ENCODE peak calls at places on chromosomes 1 and 21, in four cellular contexts. D is hepatocyte, Q is fibroblast of lung, Y is upper lobe of right lung. I is an unnamed sample.

GRCh38 chr1:176843352-176844297 is 320.9 kb downstream of the ASTN1 start:
- DNase-seq in Y (no peak), D (peak), Q (peak), I (peak)

GRCh38 chr1:4108341-4108740 is 208.3 kb upstream of the C1orf174 start:
- DNase-seq in Q (no peak), Y (peak), D (no peak), I (no peak)

GRCh38 chr1:88433556-88433955 is 250.5 kb upstream of the PKN2 start:
- DNase-seq in Y (no peak), D (no peak), Q (peak), I (no peak)

GRCh38 chr1:156599811-156600210 is 1.5 kb downstream of the GPATCH4 start:
- DNase-seq in Y (no peak), D (no peak), Q (peak), I (no peak)

GRCh38 chr1:235597867-235598553 is 51.6 kb downstream of the GNG4 start:
- DNase-seq in Q (peak), Y (no peak), D (peak), I (peak)

GRCh38 chr1:230206976-230207375 is 139.9 kb downstream of the GALNT2 start:
- DNase-seq in Q (no peak), D (no peak), Y (no peak), I (no peak)

GRCh38 chr1:59477286-59477685 is 180.4 kb downstream of the FGGY start:
- DNase-seq in D (no peak), Q (peak), Y (no peak), I (peak)

GRCh38 chr1:115329965-115330364 is 8.1 kb downstream of the NGF start:
- DNase-seq in Q (peak), Y (no peak), D (no peak), I (peak)

GRCh38 chr1:107267489-107267888 is 126.7 kb downstream of the NTNG1 start:
- DNase-seq in D (no peak), Y (no peak), Q (no peak), I (no peak)

GRCh38 chr1:159927887-159928431 is 2.7 kb upstream of the TAGLN2 start:
- DNase-seq in Y (peak), D (no peak), Q (no peak), I (no peak)

GRCh38 chr1:186374313-186375151 is 521 bp downstream of the TPR start:
- DNase-seq in Y (no peak), D (peak), Q (peak), I (peak)

GRCh38 chr21:39674794-39675193 is 62.1 kb downstream of the B3GALT5 start:
- DNase-seq in Q (no peak), Y (no peak), D (peak), I (no peak)

GRCh38 chr21:39673163-39673562 is 60.4 kb downstream of the B3GALT5 start:
- DNase-seq in D (no peak), Y (peak), Q (no peak), I (no peak)

GRCh38 chr21:39675595-39675994 is 62.9 kb downstream of the B3GALT5 start:
- DNase-seq in Q (no peak), Y (no peak), D (no peak), I (no peak)

GRCh38 chr21:39671986-39672385 is 59.2 kb downstream of the B3GALT5 start:
- DNase-seq in Y (no peak), D (no peak), Q (no peak), I (no peak)

DNA sequence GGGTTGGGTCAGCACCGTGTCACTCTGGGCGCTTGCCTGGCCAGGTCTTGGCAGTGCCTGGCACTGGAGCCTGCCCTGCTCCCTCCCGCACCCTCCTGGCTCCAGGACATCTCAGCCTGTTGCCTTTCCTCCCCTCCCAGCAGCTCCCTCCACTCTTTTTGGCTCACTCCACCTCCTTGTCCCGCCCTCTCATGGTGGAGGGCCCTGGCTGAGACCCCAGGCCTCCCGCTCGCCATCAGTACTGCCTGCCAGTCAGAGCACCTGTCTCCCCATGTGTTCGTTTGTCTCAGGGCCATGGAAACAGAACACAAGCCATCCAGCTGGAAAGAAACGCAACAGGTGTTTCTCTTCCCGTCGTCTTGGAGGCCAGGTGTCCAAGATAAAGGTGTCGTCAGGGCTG is 61.0 kb downstream of the B3GALT5 start:
- DNase-seq in Y (peak), D (no peak), Q (no peak), I (no peak)
- TF ChIP-seq CTCF in Y (no peak), D (no peak), Q (no peak), I (no peak)

GRCh38 chr1:62492521-62492920 is 55.7 kb downstream of the USP1 start:
- DNase-seq in D (no peak), Q (no peak), Y (no peak), I (no peak)

GRCh38 chr1:62494137-62494536 is 57.3 kb downstream of the USP1 start:
- DNase-seq in Y (no peak), Q (no peak), D (no peak), I (no peak)

GRCh38 chr1:62487956-62488355 is 51.1 kb downstream of the USP1 start:
- DNase-seq in D (no peak), Y (no peak), Q (no peak), I (no peak)

GRCh38 chr1:62493656-62494055 is 56.8 kb downstream of the USP1 start:
- DNase-seq in Y (no peak), D (no peak), Q (peak), I (no peak)
- H3K4me3 ChIP-seq in Y (no peak), D (no peak), Q (no peak), I (no peak)

DNA sequence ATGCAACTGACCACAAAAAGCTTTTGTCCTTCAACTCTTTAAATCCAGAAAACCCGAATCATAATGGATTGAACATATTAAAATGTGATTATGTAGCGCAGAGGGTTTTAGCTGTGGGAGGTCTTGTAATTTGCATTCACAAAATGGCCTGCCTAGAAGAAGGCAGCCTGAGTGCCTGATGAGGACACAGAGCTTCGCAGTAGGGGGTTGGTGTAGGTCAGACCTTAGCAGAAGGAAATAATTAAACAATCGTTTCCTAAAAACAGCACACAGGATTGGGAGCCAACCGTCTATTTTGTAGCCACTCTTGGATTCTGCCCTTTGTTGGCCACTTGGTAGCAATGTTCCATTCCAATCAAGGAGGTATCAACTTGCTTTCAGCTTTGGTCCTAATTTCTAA is 195.7 kb upstream of the KIAA0040 start:
- DNase-seq in Y (no peak), D (no peak), Q (no peak), I (no peak)
- TF ChIP-seq CTCF in Y (no peak), D (no peak), Q (no peak), I (no peak)

GRCh38 chr21:42165901-42166300 is 53.0 kb upstream of the ABCG1 start:
- DNase-seq in D (no peak), Q (no peak), Y (peak), I (no peak)
- H3K4me3 ChIP-seq in D (no peak), Q (no peak), Y (no peak), I (no peak)

GRCh38 chr1:64861611-64862010 is 104.7 kb downstream of the JAK1 start:
- DNase-seq in Q (no peak), Y (no peak), D (peak), I (peak)
- TF ChIP-seq CTCF in Q (peak), Y (peak), D (peak), I (peak)

GRCh38 chr21:26964379-26964778 is 2.5 kb downstream of the ADAMTS5 start:
- DNase-seq in D (no peak), Y (no peak), Q (no peak), I (peak)

GRCh38 chr21:26965567-26966359 is 1.1 kb downstream of the ADAMTS5 start:
- DNase-seq in D (peak), Y (peak), Q (peak), I (peak)

GRCh38 chr21:26965091-26965566 is 1.8 kb downstream of the ADAMTS5 start:
- DNase-seq in D (no peak), Q (no peak), Y (no peak), I (no peak)

GRCh38 chr21:26961704-26962103 is 5.2 kb downstream of the ADAMTS5 start:
- DNase-seq in Y (no peak), Q (no peak), D (no peak), I (peak)

DNA sequence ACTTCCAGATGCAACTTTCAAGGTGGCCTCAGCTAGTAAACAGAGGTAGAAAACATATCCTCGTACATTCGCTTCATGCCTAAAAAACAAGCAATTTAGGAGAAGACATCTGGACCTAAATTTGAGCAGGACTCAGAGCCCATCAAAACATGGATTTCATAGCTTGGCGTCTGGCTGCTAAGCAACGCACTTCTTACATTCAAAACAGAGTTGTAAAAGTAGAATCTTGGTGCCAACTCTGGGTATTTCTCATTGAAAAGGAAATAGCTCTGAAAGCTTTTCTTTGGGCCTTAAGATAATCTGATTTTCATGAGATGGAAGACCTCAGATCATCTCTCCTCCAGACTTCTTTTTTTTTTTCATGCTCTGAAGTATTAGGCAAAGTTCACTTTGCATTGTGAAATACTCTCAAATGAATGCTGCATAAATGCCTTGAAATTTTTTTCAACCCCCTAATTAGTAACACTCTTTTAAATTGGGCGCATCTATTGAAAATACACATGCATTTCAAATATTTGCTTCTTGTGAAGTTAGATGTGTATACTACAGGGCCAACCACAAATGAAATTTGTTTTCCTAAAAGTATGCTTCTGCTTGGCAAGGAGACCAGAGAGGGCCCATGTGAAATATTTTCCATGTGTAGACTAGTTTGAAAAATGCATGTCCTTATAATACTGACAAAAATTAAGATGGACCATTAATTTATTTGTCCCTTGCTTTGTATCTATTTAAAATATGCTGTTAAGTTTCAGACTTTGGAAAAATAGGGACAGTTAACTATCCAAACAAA is 4.2 kb downstream of the ADAMTS5 start:
- DNase-seq in Q (no peak), Y (no peak), D (no peak), I (peak)
- H3K4me3 ChIP-seq in Q (peak), Y (no peak), D (no peak), I (peak)

GRCh38 chr1:162271972-162272371 is 104.7 kb downstream of the SPATA46 start:
- DNase-seq in D (no peak), Y (no peak), Q (no peak), I (no peak)

GRCh38 chr1:162279099-162279498 is 97.6 kb downstream of the SPATA46 start:
- DNase-seq in Y (no peak), D (no peak), Q (no peak), I (no peak)

GRCh38 chr1:162275622-162276175 is 101.0 kb downstream of the SPATA46 start:
- DNase-seq in Y (no peak), Q (no peak), D (no peak), I (no peak)

DNA sequence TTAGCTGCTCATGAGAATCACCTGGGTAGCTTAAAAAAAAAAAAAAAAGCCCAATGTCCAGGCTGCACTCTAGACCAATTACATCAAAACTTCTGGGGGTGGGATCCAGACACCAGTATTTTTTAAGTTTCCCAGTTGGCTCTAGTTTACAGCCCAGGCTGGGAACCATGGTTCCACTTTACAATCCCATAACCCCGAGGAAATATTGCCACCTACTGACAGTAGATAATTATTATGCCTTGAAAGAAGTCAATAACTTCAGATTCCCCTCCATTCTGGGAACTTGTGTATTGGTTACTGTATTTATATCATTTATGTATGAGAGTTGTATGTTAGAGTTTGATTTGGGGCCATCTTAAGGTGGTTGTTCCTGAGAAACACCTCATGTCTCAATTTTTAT is 100.2 kb downstream of the SPATA46 start:
- DNase-seq in Y (no peak), Q (peak), D (peak), I (peak)
- TF ChIP-seq CTCF in Y (peak), Q (peak), D (peak), I (peak)

DNA sequence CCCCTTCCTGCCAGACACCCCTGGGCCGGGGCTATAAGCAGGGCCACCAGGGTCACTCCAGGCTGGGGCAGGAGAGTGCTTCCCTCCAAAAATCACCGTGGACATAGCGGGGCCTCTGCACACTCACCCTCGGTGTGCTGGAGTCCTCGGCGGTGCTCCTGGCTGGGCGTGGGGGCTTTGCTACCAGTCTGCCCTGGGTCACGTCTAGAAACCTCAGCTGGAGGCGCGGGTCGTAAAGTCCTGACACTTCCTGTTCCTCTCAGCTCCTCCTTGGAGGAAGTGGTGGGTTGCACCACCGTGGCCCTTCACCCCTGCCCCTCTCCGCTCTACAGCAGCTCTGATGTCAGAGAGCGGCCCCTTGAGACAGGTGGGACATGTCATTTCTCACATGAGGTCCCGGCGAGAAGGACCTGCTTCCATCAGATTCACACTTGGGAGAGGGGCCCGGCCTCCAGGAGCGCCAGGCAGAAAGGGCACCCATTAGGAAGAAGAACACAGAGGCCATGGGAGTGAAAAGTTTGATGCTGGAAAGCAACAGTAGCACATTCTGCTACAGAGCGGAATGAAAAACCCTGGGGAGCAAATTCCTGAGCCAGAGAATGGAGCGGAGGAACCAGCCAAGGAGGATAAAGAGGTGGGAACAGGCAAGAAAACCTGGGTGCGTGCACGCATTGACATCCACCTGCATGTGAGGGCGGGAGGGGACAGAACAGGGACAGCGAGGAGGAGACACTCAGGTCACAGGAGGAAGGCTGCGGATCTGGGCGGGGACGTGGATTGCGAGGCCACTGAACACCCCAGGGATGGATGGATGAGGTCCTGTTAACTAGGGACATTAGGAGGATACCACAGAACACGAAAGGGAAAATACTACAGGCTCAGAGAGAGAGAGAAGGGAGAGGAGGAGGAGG is at the start of gene ITGB2:
- DNase-seq in Y (peak), D (no peak), Q (no peak), I (no peak)
- H3K4me3 ChIP-seq in Y (peak), D (no peak), Q (no peak), I (no peak)

GRCh38 chr1:95366498-95366897 is 132.5 kb downstream of the RWDD3 start:
- DNase-seq in Q (no peak), D (no peak), Y (no peak), I (no peak)
- TF ChIP-seq CTCF in Q (no peak), D (no peak), Y (no peak), I (no peak)

DNA sequence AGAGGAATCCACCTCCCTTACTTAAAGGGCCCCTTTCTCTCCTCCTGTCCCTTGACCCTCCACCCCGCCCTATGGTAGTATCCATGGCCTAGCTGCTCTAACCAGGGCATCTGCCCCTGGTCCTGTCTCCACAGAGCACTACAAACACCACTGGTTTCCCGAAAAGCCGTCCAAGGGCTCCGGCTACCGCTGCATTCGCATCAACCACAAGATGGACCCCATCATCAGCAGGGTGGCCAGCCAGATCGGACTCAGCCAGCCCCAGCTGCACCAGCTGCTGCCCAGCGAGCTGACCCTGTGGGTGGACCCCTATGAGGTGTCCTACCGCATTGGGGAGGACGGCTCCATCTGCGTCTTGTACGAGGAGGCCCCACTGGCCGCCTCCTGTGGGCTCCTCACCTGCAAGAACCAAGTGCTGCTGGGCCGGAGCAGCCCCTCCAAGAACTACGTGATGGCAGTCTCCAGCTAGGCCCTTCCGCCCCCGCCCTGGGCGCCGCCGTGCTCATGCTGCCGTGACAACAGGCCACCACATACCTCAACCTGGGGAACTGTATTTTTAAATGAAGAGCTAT is 1.7 kb downstream of the BTG2 start:
- DNase-seq in Q (peak), Y (peak), D (peak), I (no peak)
- H3K4me3 ChIP-seq in Q (peak), Y (peak), D (peak), I (peak)